ENCODE peak calls at places on chromosomes 4 and X, in six cellular contexts. R is breast epithelium, S is K562, A is MG63, H is H9, B is Kasumi-1. C is an unnamed sample.

GRCh38 chrX:1442016-1442665 is 10.6 kb downstream of the ASMTL start:
- DNase-seq in S (no peak), A (no peak), B (no peak), H (peak), R (no peak), C (no peak)

GRCh38 chr4:35516102-35516501 is 728.2 kb downstream of the ARAP2 start:
- DNase-seq in S (no peak), R (no peak), H (no peak), A (no peak), B (no peak), C (no peak)

GRCh38 chrX:48814722-48815121 is 11.6 kb upstream of the ERAS start:
- DNase-seq in H (no peak), A (no peak), B (no peak), R (no peak), S (no peak), C (no peak)

GRCh38 chr4:151530783-151531182 is 121.8 kb downstream of the FHIP1A start:
- DNase-seq in H (no peak), A (no peak), R (no peak), B (peak), S (peak), C (no peak)

GRCh38 chrX:132292753-132293152 is 73.5 kb upstream of the RAP2C start:
- DNase-seq in S (peak), R (no peak), B (no peak), H (peak), A (peak), C (no peak)

GRCh38 chr4:166499820-166500219 is 626.8 kb downstream of the TLL1 start:
- DNase-seq in A (no peak), S (no peak), H (no peak), B (peak), R (no peak), C (no peak)

GRCh38 chr4:166501941-166502382 is 628.9 kb downstream of the TLL1 start:
- DNase-seq in B (peak), A (no peak), S (peak), H (peak), R (no peak), C (no peak)

GRCh38 chrX:10158279-10158939 is 1.6 kb downstream of the CLCN4 start:
- DNase-seq in B (no peak), R (no peak), H (peak), A (peak), S (no peak), C (no peak)

GRCh38 chrX:28966335-28966734 is 379.1 kb downstream of the IL1RAPL1 start:
- DNase-seq in A (peak), S (no peak), R (no peak), H (no peak), B (no peak), C (no peak)

GRCh38 chr4:151313306-151314028 is 11.9 kb downstream of the SH3D19 start:
- DNase-seq in A (no peak), R (no peak), B (no peak), H (no peak), S (no peak), C (no peak)

GRCh38 chr4:153099391-153100140 is 104.7 kb upstream of the TRIM2 start:
- DNase-seq in B (no peak), H (no peak), A (no peak), S (no peak), R (no peak), C (no peak)

GRCh38 chr4:25801594-25801993 is 61.2 kb downstream of the SEL1L3 start:
- DNase-seq in H (no peak), A (no peak), B (no peak), R (no peak), S (peak), C (no peak)

GRCh38 chrX:30643313-30643821 is 9.9 kb upstream of the GK start:
- DNase-seq in S (no peak), B (peak), R (no peak), H (no peak), A (no peak), C (no peak)

GRCh38 chr4:27016551-27016950 is 155.9 kb downstream of the STIM2 start:
- DNase-seq in R (no peak), S (no peak), H (no peak), B (no peak), A (no peak), C (no peak)

GRCh38 chr4:4417886-4418285 is 31.0 kb downstream of the NSG1 start:
- DNase-seq in S (no peak), B (no peak), A (no peak), R (no peak), H (peak), C (no peak)

GRCh38 chr4:153764611-153765368 is 5.0 kb upstream of the RNF175 start:
- DNase-seq in H (no peak), S (no peak), B (peak), A (no peak), R (no peak), C (no peak)

GRCh38 chr4:38678078-38678477 is 14.1 kb downstream of the KLF3 start:
- DNase-seq in H (no peak), R (no peak), S (no peak), A (peak), B (no peak), C (no peak)

GRCh38 chr4:78528327-78528726 is 23.2 kb upstream of the ANXA3 start:
- DNase-seq in H (no peak), S (no peak), R (no peak), A (no peak), B (no peak), C (no peak)

GRCh38 chrX:10173331-10173900 is 16.6 kb downstream of the CLCN4 start:
- DNase-seq in A (peak), R (peak), B (no peak), H (peak), S (peak), C (no peak)

GRCh38 chr4:94757192-94758140 is at the start of gene BMPR1B:
- DNase-seq in R (no peak), B (no peak), H (peak), A (peak), S (no peak), C (no peak)

GRCh38 chr4:141247430-141247780 is 26.7 kb downstream of the ZNF330 start:
- DNase-seq in H (no peak), A (no peak), S (no peak), R (no peak), B (no peak), C (no peak)

GRCh38 chr4:98564847-98565246 is 93.6 kb downstream of the TSPAN5 start:
- DNase-seq in A (no peak), B (no peak), R (no peak), H (no peak), S (no peak), C (no peak)

GRCh38 chr4:176883681-176884418 is 91.1 kb upstream of the VEGFC start:
- DNase-seq in B (no peak), R (no peak), S (no peak), A (peak), H (no peak), C (no peak)

GRCh38 chr4:97987019-97987648 is 156.1 kb downstream of the STPG2 start:
- DNase-seq in R (no peak), H (no peak), A (no peak), B (peak), S (peak), C (no peak)

GRCh38 chr4:13944095-13944501 is 316.6 kb upstream of the BOD1L1 start:
- DNase-seq in H (no peak), S (no peak), B (no peak), A (peak), R (peak), C (no peak)

GRCh38 chrX:23380581-23380980 is 45.9 kb downstream of the PTCHD1 start:
- DNase-seq in A (no peak), H (peak), B (no peak), R (no peak), S (no peak), C (no peak)

GRCh38 chr4:19193274-19193962 is 1058.3 kb upstream of the SLIT2 start:
- DNase-seq in A (no peak), S (no peak), B (no peak), H (no peak), R (no peak), C (no peak)

GRCh38 chr4:5693871-5694270 is 14.5 kb downstream of the EVC2 start:
- DNase-seq in H (no peak), B (no peak), S (no peak), A (no peak), R (no peak), C (no peak)

GRCh38 chr4:167606551-167606950 is 372.3 kb upstream of the SPOCK3 start:
- DNase-seq in H (no peak), A (no peak), B (no peak), S (no peak), R (no peak), C (no peak)

GRCh38 chr4:21726255-21726815 is 222.2 kb downstream of the KCNIP4 start:
- DNase-seq in B (no peak), H (no peak), R (no peak), A (no peak), S (no peak), C (no peak)

GRCh38 chr4:66539745-66540144 is 869.5 kb upstream of the EPHA5 start:
- DNase-seq in R (no peak), B (no peak), A (no peak), H (no peak), S (no peak), C (no peak)

GRCh38 chrX:19810809-19811208 is 76.6 kb downstream of the SH3KBP1 start:
- DNase-seq in S (no peak), R (no peak), H (no peak), A (no peak), B (no peak), C (no peak)

GRCh38 chrX:99371976-99372595 is 1038.0 kb downstream of the PCDH19 start:
- DNase-seq in A (no peak), S (no peak), B (no peak), H (no peak), R (no peak), C (no peak)

C was measured in T-helper 22 cell.